ENCODE peak calls at places on chromosomes 7 and 10, in four cellular contexts. G is AG20443, Y is astrocyte of the spinal cord, I is left ventricle myocardium inferior. W is an unnamed sample.

GRCh38 chr10:88702848-88703597 is 3.0 kb upstream of the LIPK start:
- DNase-seq in Y (peak), G (no peak), I (no peak), W (peak)

GRCh38 chr10:48472670-48473069 is 132.2 kb downstream of the ARHGAP22 start:
- DNase-seq in I (no peak), G (no peak), Y (no peak), W (no peak)

GRCh38 chr10:95319239-95319638 is 28.4 kb upstream of the PDLIM1 start:
- DNase-seq in Y (no peak), I (no peak), G (peak), W (no peak)

GRCh38 chr7:16982640-16983103 is 100.9 kb upstream of the AGR3 start:
- DNase-seq in I (no peak), G (peak), Y (peak), W (peak)

GRCh38 chr10:98055875-98056516 is 25.6 kb upstream of the CRTAC1 start:
- DNase-seq in G (no peak), Y (peak), I (no peak), W (peak)

GRCh38 chr7:91847881-91848599 is 32.5 kb downstream of the MTERF1 start:
- DNase-seq in Y (no peak), G (no peak), I (no peak), W (no peak)

GRCh38 chr10:130215918-130216205 is 79.7 kb downstream of the GLRX3 start:
- DNase-seq in I (no peak), Y (no peak), G (no peak), W (peak)

GRCh38 chr7:106484562-106484961 is 176.4 kb downstream of the CCDC71L start:
- DNase-seq in I (no peak), Y (no peak), G (peak), W (no peak)

GRCh38 chr10:69899727-69900595 is 98.3 kb downstream of the COL13A1 start:
- DNase-seq in Y (no peak), G (no peak), I (no peak), W (peak)

GRCh38 chr10:133274751-133275682 is 1.7 kb downstream of the ADAM8 start:
- DNase-seq in Y (no peak), G (no peak), I (no peak), W (peak)

GRCh38 chr10:3186365-3186764 is 13.8 kb upstream of the PITRM1 start:
- DNase-seq in Y (no peak), I (no peak), G (no peak), W (no peak)

GRCh38 chr10:15737635-15738034 is 17.9 kb upstream of the ITGA8 start:
- DNase-seq in I (no peak), Y (no peak), G (peak), W (no peak)

GRCh38 chr7:47142867-47143175 is 439.1 kb downstream of the TNS3 start:
- DNase-seq in I (no peak), Y (no peak), G (no peak), W (no peak)

GRCh38 chr7:25025218-25025671 is 45.3 kb upstream of the OSBPL3 start:
- DNase-seq in Y (peak), I (no peak), G (peak), W (peak)

GRCh38 chr7:130493275-130493868 is 1.5 kb downstream of the MEST start:
- DNase-seq in I (no peak), G (no peak), Y (peak), W (peak)

GRCh38 chr7:139646566-139646965 is 123.1 kb downstream of the CLEC2L start:
- DNase-seq in Y (no peak), I (no peak), G (no peak), W (no peak)

GRCh38 chr7:16123117-16123770 is 298.1 kb downstream of the CRPPA start:
- DNase-seq in G (no peak), I (no peak), Y (no peak), W (no peak)

GRCh38 chr10:63416376-63416775 is 49.4 kb downstream of the JMJD1C start:
- DNase-seq in G (peak), I (no peak), Y (no peak), W (no peak)

GRCh38 chr10:70540089-70540788 is 61.7 kb downstream of the PALD1 start:
- DNase-seq in G (peak), Y (no peak), I (no peak), W (peak)

GRCh38 chr7:129561677-129562424 is 49.7 kb upstream of the NRF1 start:
- DNase-seq in G (no peak), Y (no peak), I (no peak), W (no peak)

GRCh38 chr7:132778761-132779160 is 202.5 kb upstream of the PLXNA4 start:
- DNase-seq in Y (no peak), I (no peak), G (no peak), W (no peak)

GRCh38 chr7:79319369-79319768 is 134.1 kb downstream of the MAGI2 start:
- DNase-seq in Y (no peak), I (no peak), G (no peak), W (no peak)

GRCh38 chr10:99534939-99535763 is 2.4 kb downstream of the NKX2-3 start:
- DNase-seq in Y (no peak), I (no peak), G (peak), W (peak)

GRCh38 chr7:27897001-27897400 is 157.0 kb downstream of the TAX1BP1 start:
- DNase-seq in G (no peak), I (no peak), Y (no peak), W (no peak)

GRCh38 chr7:73683056-73683915 is at the start of the genes BUD23 and DNAJC30:
- DNase-seq in G (peak), I (peak), Y (peak), W (peak)

GRCh38 chr10:17787087-17787942 is 21.8 kb upstream of the MRC1 start:
- DNase-seq in G (peak), Y (peak), I (no peak), W (peak)

GRCh38 chr7:99791021-99791420 is 7.0 kb upstream of the CYP3A4 start:
- DNase-seq in G (no peak), I (no peak), Y (no peak), W (peak)

GRCh38 chr10:71465576-71466252 is 69.0 kb downstream of the CDH23 start:
- DNase-seq in Y (no peak), G (no peak), I (no peak), W (peak)

GRCh38 chr10:76302936-76303656 is 871.7 kb downstream of the LRMDA start:
- DNase-seq in I (no peak), Y (peak), G (peak), W (no peak)

GRCh38 chr10:33465747-33466146 is 131.3 kb upstream of the NRP1 start:
- DNase-seq in I (no peak), Y (no peak), G (peak), W (no peak)

GRCh38 chr7:138934861-138935260 is 46.3 kb downstream of the KIAA1549 start:
- DNase-seq in I (no peak), Y (peak), G (peak), W (no peak)

GRCh38 chr10:103833731-103834365 is 21.5 kb downstream of the SH3PXD2A start:
- DNase-seq in I (peak), G (no peak), Y (peak), W (no peak)

GRCh38 chr7:28921822-28922221 is 36.3 kb downstream of the TRIL start:
- DNase-seq in Y (peak), I (no peak), G (peak), W (peak)

GRCh38 chr7:140238778-140239652 is 62.2 kb upstream of the KDM7A start:
- DNase-seq in G (no peak), Y (no peak), I (no peak), W (no peak)

GRCh38 chr10:122112021-122112616 is 123.2 kb downstream of the TACC2 start:
- DNase-seq in Y (peak), I (no peak), G (no peak), W (peak)

GRCh38 chr7:155788616-155789000 is 23.7 kb downstream of the SHH start:
- DNase-seq in Y (no peak), I (no peak), G (no peak), W (peak)